ENCODE peak calls at places on chromosomes 12 and 14, in four cellular contexts. One of them, this sample, is unnamed.

GRCh38 chr12:107526555-107527180 is 158.9 kb upstream of the PWP1 start:
- DNase-seq in AG09309: no peak
- DNase-seq in natural killer cell: no peak
- DNase-seq in transverse colon: no peak
- DNase-seq in this sample: no peak

GRCh38 chr12:18955594-18955993 is 173.9 kb upstream of the PLEKHA5 start:
- DNase-seq in AG09309: peak
- DNase-seq in natural killer cell: no peak
- DNase-seq in transverse colon: no peak
- DNase-seq in this sample: no peak

GRCh38 chr12:83818888-83819287 is 1093.7 kb downstream of the SLC6A15 start:
- DNase-seq in AG09309: peak
- DNase-seq in natural killer cell: no peak
- DNase-seq in transverse colon: no peak
- DNase-seq in this sample: no peak

GRCh38 chr14:104982548-104983230 is 2.9 kb upstream of the CLBA1 start:
- DNase-seq in AG09309: no peak
- DNase-seq in natural killer cell: no peak
- DNase-seq in transverse colon: no peak
- DNase-seq in this sample: no peak

GRCh38 chr12:48977290-48978281 is 536 bp upstream of the WNT1 start:
- DNase-seq in AG09309: no peak
- DNase-seq in natural killer cell: peak
- DNase-seq in transverse colon: peak
- DNase-seq in this sample: peak

GRCh38 chr12:82883396-82884360 is 197.0 kb downstream of the TMTC2 start:
- DNase-seq in AG09309: no peak
- DNase-seq in natural killer cell: no peak
- DNase-seq in transverse colon: no peak
- DNase-seq in this sample: no peak

GRCh38 chr12:113587720-113588119 is 116.0 kb upstream of the LHX5 start:
- DNase-seq in AG09309: no peak
- DNase-seq in natural killer cell: no peak
- DNase-seq in transverse colon: no peak
- DNase-seq in this sample: no peak

GRCh38 chr12:32140867-32141266 is 34.2 kb downstream of the BICD1 start:
- DNase-seq in AG09309: no peak
- DNase-seq in natural killer cell: no peak
- DNase-seq in transverse colon: no peak
- DNase-seq in this sample: no peak

GRCh38 chr14:32450919-32451675 is 122.0 kb downstream of the AKAP6 start:
- DNase-seq in AG09309: no peak
- DNase-seq in natural killer cell: no peak
- DNase-seq in transverse colon: no peak
- DNase-seq in this sample: no peak

GRCh38 chr12:86550222-86551145 is 294.3 kb upstream of the MGAT4C start:
- DNase-seq in AG09309: no peak
- DNase-seq in natural killer cell: no peak
- DNase-seq in transverse colon: no peak
- DNase-seq in this sample: no peak

GRCh38 chr14:90883782-90884181 is 67.6 kb upstream of the TTC7B start:
- DNase-seq in AG09309: no peak
- DNase-seq in natural killer cell: no peak
- DNase-seq in transverse colon: no peak
- DNase-seq in this sample: no peak

GRCh38 chr12:27966870-27967269 is 5.7 kb downstream of the PTHLH start:
- DNase-seq in AG09309: peak
- DNase-seq in natural killer cell: no peak
- DNase-seq in transverse colon: no peak
- DNase-seq in this sample: no peak

GRCh38 chr12:89653-90052 is 23.1 kb downstream of the IQSEC3 start:
- DNase-seq in AG09309: no peak
- DNase-seq in natural killer cell: no peak
- DNase-seq in transverse colon: no peak
- DNase-seq in this sample: no peak

GRCh38 chr12:62249419-62249818 is 10.8 kb upstream of the USP15 start:
- DNase-seq in AG09309: no peak
- DNase-seq in natural killer cell: no peak
- DNase-seq in transverse colon: no peak
- DNase-seq in this sample: no peak

GRCh38 chr12:12008232-12008850 is 62.4 kb upstream of the BCL2L14 start:
- DNase-seq in AG09309: no peak
- DNase-seq in natural killer cell: no peak
- DNase-seq in transverse colon: peak
- DNase-seq in this sample: no peak

GRCh38 chr14:95875831-95876768 is 532 bp upstream of the TUNAR start:
- DNase-seq in AG09309: no peak
- DNase-seq in natural killer cell: no peak
- DNase-seq in transverse colon: no peak
- DNase-seq in this sample: peak

GRCh38 chr12:79883216-79883615 is 51.7 kb downstream of the PPP1R12A start:
- DNase-seq in AG09309: no peak
- DNase-seq in natural killer cell: no peak
- DNase-seq in transverse colon: no peak
- DNase-seq in this sample: no peak

GRCh38 chr12:12506541-12506940 is 56.1 kb downstream of the DUSP16 start:
- DNase-seq in AG09309: no peak
- DNase-seq in natural killer cell: no peak
- DNase-seq in transverse colon: no peak
- DNase-seq in this sample: no peak

GRCh38 chr12:68899251-68899771 is 33.7 kb downstream of the CPM start:
- DNase-seq in AG09309: peak
- DNase-seq in natural killer cell: no peak
- DNase-seq in transverse colon: peak
- DNase-seq in this sample: no peak

GRCh38 chr12:51721281-51721940 is 127.1 kb downstream of the FIGNL2 start:
- DNase-seq in AG09309: no peak
- DNase-seq in natural killer cell: peak
- DNase-seq in transverse colon: no peak
- DNase-seq in this sample: peak

GRCh38 chr12:28191018-28191595 is 851 bp downstream of the CCDC91 start:
- DNase-seq in AG09309: no peak
- DNase-seq in natural killer cell: peak
- DNase-seq in transverse colon: peak
- DNase-seq in this sample: no peak

GRCh38 chr12:28012333-28012918 is 39.9 kb upstream of the PTHLH start:
- DNase-seq in AG09309: no peak
- DNase-seq in natural killer cell: no peak
- DNase-seq in transverse colon: no peak
- DNase-seq in this sample: no peak

GRCh38 chr14:77040309-77040994 is 11.9 kb upstream of the IRF2BPL start:
- DNase-seq in AG09309: peak
- DNase-seq in natural killer cell: peak
- DNase-seq in transverse colon: peak
- DNase-seq in this sample: peak

GRCh38 chr14:56341766-56342418 is 223.7 kb downstream of the PELI2 start:
- DNase-seq in AG09309: peak
- DNase-seq in natural killer cell: no peak
- DNase-seq in transverse colon: no peak
- DNase-seq in this sample: no peak

GRCh38 chr12:29990971-29991370 is 207.2 kb upstream of the TMTC1 start:
- DNase-seq in AG09309: no peak
- DNase-seq in natural killer cell: no peak
- DNase-seq in transverse colon: no peak
- DNase-seq in this sample: no peak

GRCh38 chr12:85733441-85733840 is 102.8 kb downstream of the RASSF9 start:
- DNase-seq in AG09309: no peak
- DNase-seq in natural killer cell: no peak
- DNase-seq in transverse colon: no peak
- DNase-seq in this sample: no peak

GRCh38 chr12:58764100-58764953 is 156.0 kb downstream of the LRIG3 start:
- DNase-seq in AG09309: no peak
- DNase-seq in natural killer cell: no peak
- DNase-seq in transverse colon: no peak
- DNase-seq in this sample: no peak

GRCh38 chr14:41925409-41925808 is 318.7 kb downstream of the LRFN5 start:
- DNase-seq in AG09309: no peak
- DNase-seq in natural killer cell: no peak
- DNase-seq in transverse colon: no peak
- DNase-seq in this sample: no peak

GRCh38 chr14:61553730-61554641 is 141.3 kb upstream of the HIF1A start:
- DNase-seq in AG09309: peak
- DNase-seq in natural killer cell: no peak
- DNase-seq in transverse colon: no peak
- DNase-seq in this sample: no peak

GRCh38 chr14:68518180-68518579 is 274.7 kb downstream of the ZFP36L1 start:
- DNase-seq in AG09309: no peak
- DNase-seq in natural killer cell: no peak
- DNase-seq in transverse colon: no peak
- DNase-seq in this sample: no peak

GRCh38 chr14:37232907-37233481 is 35.3 kb downstream of the MIPOL1 start:
- DNase-seq in AG09309: peak
- DNase-seq in natural killer cell: no peak
- DNase-seq in transverse colon: no peak
- DNase-seq in this sample: no peak

GRCh38 chr12:16618256-16618655 is 12.3 kb upstream of the LMO3 start:
- DNase-seq in AG09309: no peak
- DNase-seq in natural killer cell: no peak
- DNase-seq in transverse colon: no peak
- DNase-seq in this sample: no peak

GRCh38 chr12:43969882-43970281 is 134.0 kb downstream of the TMEM117 start:
- DNase-seq in AG09309: no peak
- DNase-seq in natural killer cell: no peak
- DNase-seq in transverse colon: no peak
- DNase-seq in this sample: no peak

GRCh38 chr14:21054123-21054767 is 3.4 kb upstream of the RNASE8 start:
- DNase-seq in AG09309: no peak
- DNase-seq in natural killer cell: no peak
- DNase-seq in transverse colon: peak
- DNase-seq in this sample: no peak

DNA sequence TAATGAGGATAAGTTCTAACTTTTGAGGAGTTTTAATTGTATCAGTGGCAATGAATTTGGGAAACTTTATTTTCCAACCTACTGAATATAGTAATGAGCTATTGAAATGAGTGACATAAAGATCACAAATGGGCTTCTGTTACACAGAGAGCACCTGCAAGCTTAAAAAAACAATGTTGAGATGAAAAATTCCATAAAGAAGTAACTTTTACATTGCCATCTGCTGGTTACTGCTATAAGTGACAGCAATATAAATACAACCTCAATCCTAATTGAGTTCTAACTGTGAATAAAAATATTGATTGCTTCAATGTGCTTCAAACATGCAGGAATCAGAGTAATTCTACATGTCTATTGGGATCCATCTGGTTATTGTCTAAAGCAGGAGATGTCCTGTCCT is 14.2 kb downstream of the WIF1 start:
- DNase-seq in AG09309: no peak
- DNase-seq in natural killer cell: no peak
- DNase-seq in transverse colon: no peak
- DNase-seq in this sample: no peak
- TF ChIP-seq CTCF in AG09309: peak
- TF ChIP-seq CTCF in natural killer cell: no peak
- TF ChIP-seq CTCF in transverse colon: peak
- TF ChIP-seq CTCF in this sample: no peak

GRCh38 chr12:121026274-121027045 is 10.2 kb upstream of the C12orf43 start:
- DNase-seq in AG09309: no peak
- DNase-seq in natural killer cell: no peak
- DNase-seq in transverse colon: no peak
- DNase-seq in this sample: no peak
- TF ChIP-seq CTCF in AG09309: peak
- TF ChIP-seq CTCF in natural killer cell: no peak
- TF ChIP-seq CTCF in transverse colon: no peak
- TF ChIP-seq CTCF in this sample: no peak

GRCh38 chr14:78790262-78790661 is 620.1 kb downstream of the NRXN3 start:
- DNase-seq in AG09309: no peak
- DNase-seq in natural killer cell: no peak
- DNase-seq in transverse colon: no peak
- DNase-seq in this sample: no peak

GRCh38 chr14:78785265-78785664 is 615.1 kb downstream of the NRXN3 start:
- DNase-seq in AG09309: no peak
- DNase-seq in natural killer cell: no peak
- DNase-seq in transverse colon: peak
- DNase-seq in this sample: no peak

DNA sequence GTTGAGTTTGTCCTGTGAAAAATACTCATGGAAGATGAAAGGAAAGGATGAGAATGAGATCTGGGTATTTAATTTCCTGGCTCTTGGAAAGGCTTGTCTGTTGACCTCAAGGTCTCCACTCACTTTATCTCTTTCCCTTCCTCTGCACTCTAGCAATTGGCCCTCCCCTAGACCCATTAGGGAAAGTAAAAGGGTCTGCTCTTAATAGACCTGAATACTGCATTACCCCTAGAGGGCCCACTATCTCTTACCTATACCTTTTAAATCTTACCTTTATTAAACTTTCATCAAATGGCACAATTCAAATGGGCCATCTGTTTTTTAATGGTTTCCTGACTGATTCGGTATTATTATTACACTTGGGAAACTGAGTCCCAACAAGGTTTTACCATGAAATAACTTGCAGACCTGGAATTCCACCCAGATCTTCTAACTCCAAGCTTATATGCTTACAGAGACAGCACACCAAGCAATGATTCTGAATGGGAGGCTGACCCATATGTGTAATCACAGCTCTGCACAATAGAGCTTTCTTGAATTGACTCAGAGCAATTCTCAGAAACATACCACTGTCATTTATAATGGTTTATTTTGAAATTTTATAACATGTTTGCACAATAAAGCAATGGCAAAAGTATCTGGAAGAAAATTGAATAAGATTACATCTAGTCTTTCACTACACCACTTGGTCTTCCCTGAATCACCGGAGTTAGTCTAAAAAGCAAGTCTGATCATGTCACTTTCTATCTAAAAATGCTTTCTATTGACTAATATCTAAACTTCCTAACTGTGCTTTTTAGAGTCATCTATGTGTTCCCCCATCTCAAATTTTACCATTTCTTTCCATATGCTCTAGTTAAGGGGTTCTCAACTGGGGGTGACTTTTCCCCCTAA is 618.5 kb downstream of the NRXN3 start:
- DNase-seq in AG09309: no peak
- DNase-seq in natural killer cell: no peak
- DNase-seq in transverse colon: no peak
- DNase-seq in this sample: no peak
- TF ChIP-seq CTCF in AG09309: no peak
- TF ChIP-seq CTCF in natural killer cell: no peak
- TF ChIP-seq CTCF in transverse colon: no peak
- TF ChIP-seq CTCF in this sample: no peak

DNA sequence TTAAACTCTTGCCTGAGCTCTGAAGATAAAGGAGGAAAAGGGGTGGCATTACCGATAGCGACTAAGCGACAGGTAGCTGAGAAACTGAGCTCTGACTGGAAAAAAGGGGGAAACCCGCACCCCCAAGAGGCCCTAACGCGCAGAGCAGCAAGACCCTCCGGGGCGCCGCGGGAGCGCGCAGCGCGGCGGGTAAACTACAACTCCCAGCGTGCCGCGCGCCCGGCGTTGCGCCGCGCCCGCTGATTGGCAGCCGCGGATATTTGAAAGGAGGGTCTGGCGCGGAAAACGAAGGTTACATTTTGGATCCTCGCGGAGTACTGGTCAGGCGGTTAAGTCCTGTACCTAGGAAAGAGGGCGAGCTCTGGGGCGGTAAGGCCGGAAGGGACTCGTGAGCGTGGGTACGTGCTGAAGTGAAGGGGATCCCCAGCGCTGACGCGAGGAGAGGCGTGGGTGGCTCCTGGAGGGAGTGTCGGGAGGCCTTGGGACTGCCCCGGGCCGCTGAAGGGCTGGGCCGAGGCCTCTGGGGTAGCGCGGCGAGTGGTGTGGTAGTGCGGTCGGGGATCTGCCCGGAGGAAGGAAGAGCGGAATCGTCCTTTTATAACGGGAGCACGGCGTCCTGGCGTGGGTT is at the start of gene ESPL1:
- DNase-seq in AG09309: no peak
- DNase-seq in natural killer cell: peak
- DNase-seq in transverse colon: peak
- DNase-seq in this sample: peak
- TF ChIP-seq CTCF in AG09309: peak
- TF ChIP-seq CTCF in natural killer cell: no peak
- TF ChIP-seq CTCF in transverse colon: peak
- TF ChIP-seq CTCF in this sample: no peak

This sample was measured in activated B cell treated with CpG ODN at 0.5 μM for 24 hours.